ENCODE peak calls at places on chromosomes 6 and 20, in four cellular contexts. O is hepatocyte, T is SK-N-SH, H is H9. E is an unnamed sample. For H3K27me3, the result is how much of the 10 kb centered on the place peaks cover.

GRCh38 chr6:72650081-72650745 is 28.3 kb downstream of the KCNQ5 start:
- DNase-seq in H (no peak), T (no peak), O (no peak), E (no peak)

GRCh38 chr6:161429921-161430490 is 156.1 kb upstream of the AGPAT4 start:
- DNase-seq in O (no peak), T (no peak), H (no peak), E (no peak)

GRCh38 chr6:68638225-68638900 is 3.3 kb downstream of the ADGRB3 start:
- DNase-seq in O (peak), H (no peak), T (peak), E (no peak)

GRCh38 chr6:128216917-128217316 is 303.5 kb downstream of the PTPRK start:
- DNase-seq in O (no peak), H (no peak), T (no peak), E (no peak)

GRCh38 chr20:39025883-39026282 is 63.7 kb downstream of the DHX35 start:
- DNase-seq in T (no peak), H (no peak), O (no peak), E (no peak)

GRCh38 chr6:125749112-125749863 is at the start of gene HEY2:
- DNase-seq in H (peak), T (peak), O (peak), E (peak)

GRCh38 chr20:19497064-19497463 is 261.0 kb upstream of the RIN2 start:
- DNase-seq in T (no peak), O (no peak), H (no peak), E (no peak)

GRCh38 chr20:46351357-46352058 is 43.2 kb upstream of the CDH22 start:
- DNase-seq in T (no peak), H (no peak), O (no peak), E (no peak)

GRCh38 chr20:59141818-59142581 is 21.6 kb upstream of the ZNF831 start:
- DNase-seq in H (no peak), O (peak), T (no peak), E (no peak)

GRCh38 chr6:88166493-88166900 is 350 bp upstream of the CNR1 start:
- DNase-seq in T (peak), O (peak), H (no peak), E (no peak)

GRCh38 chr6:71509142-71509541 is 220.5 kb downstream of the OGFRL1 start:
- DNase-seq in O (no peak), T (no peak), H (no peak), E (no peak)

GRCh38 chr20:32354592-32355416 is 3.3 kb upstream of the ASXL1 start:
- DNase-seq in O (peak), T (no peak), H (no peak), E (no peak)

GRCh38 chr6:161631676-161632194 is 357.9 kb upstream of the AGPAT4 start:
- DNase-seq in T (peak), O (no peak), H (no peak), E (no peak)

GRCh38 chr6:18509871-18510643 is 122.9 kb downstream of the RNF144B start:
- DNase-seq in H (no peak), O (no peak), T (no peak), E (no peak)

GRCh38 chr6:43903739-43904290 is 133.8 kb downstream of the VEGFA start:
- DNase-seq in H (no peak), O (no peak), T (peak), E (no peak)

GRCh38 chr6:35014786-35015185 is 125.7 kb downstream of the ANKS1A start:
- DNase-seq in T (no peak), O (no peak), H (no peak), E (no peak)

GRCh38 chr20:1211954-1212497 is 8.8 kb downstream of the C20orf202 start:
- DNase-seq in O (no peak), H (no peak), T (no peak), E (no peak)

GRCh38 chr20:1214838-1215261 is 11.0 kb upstream of the RAD21L1 start:
- DNase-seq in H (no peak), O (no peak), T (no peak), E (no peak)

GRCh38 chr20:1210501-1210900 is 7.2 kb downstream of the C20orf202 start:
- DNase-seq in H (no peak), T (no peak), O (no peak), E (no peak)

GRCh38 chr20:1212607-1213396 is 9.5 kb downstream of the C20orf202 start:
- DNase-seq in H (peak), T (peak), O (peak), E (peak)

GRCh38 chr20:1215386-1216170 is 10.3 kb upstream of the RAD21L1 start:
- DNase-seq in H (no peak), T (no peak), O (no peak), E (no peak)
- H3K27me3 ChIP-seq in H (under half), T (under half), O (under half), E (under half)

GRCh38 chr20:1661542-1662299 is 4.1 kb upstream of the SIRPG start:
- DNase-seq in O (no peak), T (no peak), H (no peak), E (no peak)
- H3K27ac ChIP-seq in O (no peak), T (no peak), H (no peak), E (no peak)

DNA sequence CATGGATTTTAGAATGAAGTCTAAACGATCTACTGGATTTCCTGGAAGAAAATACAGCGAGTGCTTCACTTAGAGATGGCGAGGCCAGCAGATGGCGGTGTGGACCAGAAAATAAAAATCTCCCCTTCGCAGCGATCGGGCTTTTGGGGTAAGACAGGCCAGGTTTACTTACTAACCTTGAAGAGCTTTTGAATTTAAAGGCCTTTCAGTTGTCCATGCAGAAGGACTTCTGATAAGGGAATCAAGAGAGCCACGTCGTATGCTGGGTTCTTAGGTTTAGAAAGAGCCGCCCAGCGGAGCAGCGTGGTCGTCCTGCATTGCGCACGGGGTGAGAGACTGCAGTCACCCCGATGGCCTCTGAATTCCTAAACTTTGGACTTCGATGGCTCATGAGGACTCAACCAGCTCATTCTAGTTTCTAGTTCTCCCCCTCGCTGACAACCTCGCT is 125.2 kb upstream of the RALGAPA2 start:
- DNase-seq in H (peak), T (peak), O (peak), E (peak)
- H3K27me3 ChIP-seq in H (under half), T (under half), O (under half), E (under half)

GRCh38 chr6:104969108-104969507 is 12.2 kb downstream of the LIN28B start:
- DNase-seq in H (no peak), O (no peak), T (no peak), E (no peak)
- H3K27ac ChIP-seq in H (no peak), O (no peak), T (no peak), E (no peak)

DNA sequence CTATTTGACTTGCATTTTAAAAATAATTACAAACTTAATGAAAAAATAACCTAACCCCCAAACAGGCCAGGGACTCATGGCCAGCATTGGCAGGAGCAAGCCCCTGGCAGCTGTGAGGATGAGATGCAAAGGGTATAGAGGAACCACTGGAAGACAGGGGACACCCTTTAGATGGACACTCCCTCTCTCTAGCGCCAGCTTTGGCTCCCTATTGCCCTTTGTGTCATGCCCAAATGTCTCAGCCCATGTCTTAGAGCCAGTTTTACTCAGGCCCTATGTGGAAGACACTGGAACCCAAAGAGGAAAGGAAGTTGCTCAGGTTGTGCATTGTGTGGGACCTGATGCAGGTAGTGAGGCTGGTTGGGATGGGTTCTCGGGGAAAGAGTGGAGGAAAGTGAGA is 34.9 kb upstream of the RSPO4 start:
- DNase-seq in H (no peak), T (no peak), O (no peak), E (no peak)
- H3K27me3 ChIP-seq in H (under half), T (under half), O (under half), E (under half)

DNA sequence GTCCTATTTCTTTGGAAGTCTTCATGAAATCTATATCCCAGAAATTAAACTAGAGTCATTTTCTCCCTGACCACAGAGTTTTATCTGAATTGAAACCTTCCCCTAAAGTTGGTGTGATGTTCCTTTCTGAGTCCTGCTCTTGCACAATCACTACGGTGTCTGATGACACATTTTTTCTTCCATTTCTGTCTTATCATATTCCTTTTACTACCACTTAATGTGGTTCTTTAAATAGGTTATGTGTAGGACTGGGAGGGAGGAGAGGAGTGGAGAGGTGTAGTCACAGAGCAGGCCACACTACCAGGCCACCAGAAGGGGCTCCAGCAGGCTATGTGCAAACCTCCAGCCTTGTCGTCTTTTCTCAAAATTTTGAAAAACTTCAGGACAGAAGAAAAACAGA is 39.7 kb upstream of the ATXN1 start:
- DNase-seq in O (no peak), H (no peak), T (no peak), E (no peak)
- H3K27ac ChIP-seq in O (no peak), H (no peak), T (peak), E (no peak)

GRCh38 chr6:12614468-12614867 is 102.1 kb upstream of the PHACTR1 start:
- DNase-seq in O (no peak), H (no peak), T (no peak), E (no peak)

GRCh38 chr6:12608016-12608860 is 108.3 kb upstream of the PHACTR1 start:
- DNase-seq in O (no peak), H (no peak), T (no peak), E (no peak)

GRCh38 chr6:12613819-12614218 is 102.7 kb upstream of the PHACTR1 start:
- DNase-seq in H (no peak), O (no peak), T (no peak), E (no peak)

GRCh38 chr6:12608874-12609273 is 107.7 kb upstream of the PHACTR1 start:
- DNase-seq in O (no peak), T (no peak), H (no peak), E (no peak)

GRCh38 chr6:12610862-12611261 is 105.7 kb upstream of the PHACTR1 start:
- DNase-seq in O (no peak), T (no peak), H (no peak), E (no peak)
- H3K27me3 ChIP-seq in O (under half), T (under half), H (under half), E (under half)

GRCh38 chr20:33541074-33541473 is 51.2 kb downstream of the CBFA2T2 start:
- DNase-seq in O (no peak), H (no peak), T (no peak), E (no peak)

GRCh38 chr20:33540427-33540826 is 50.5 kb downstream of the CBFA2T2 start:
- DNase-seq in T (no peak), H (no peak), O (no peak), E (no peak)

GRCh38 chr20:33537608-33538007 is 47.7 kb downstream of the CBFA2T2 start:
- DNase-seq in O (no peak), T (no peak), H (no peak), E (no peak)

GRCh38 chr20:33541797-33542196 is 51.9 kb downstream of the CBFA2T2 start:
- DNase-seq in T (no peak), O (no peak), H (no peak), E (no peak)

GRCh38 chr20:33539129-33539528 is 49.2 kb downstream of the CBFA2T2 start:
- DNase-seq in O (no peak), T (no peak), H (no peak), E (no peak)
- H3K27ac ChIP-seq in O (peak), T (no peak), H (no peak), E (no peak)

GRCh38 chr6:108360919-108361311 is 66.1 kb downstream of the AFG1L start:
- DNase-seq in H (no peak), T (no peak), O (no peak), E (no peak)

GRCh38 chr6:108362455-108362854 is 67.6 kb downstream of the AFG1L start:
- DNase-seq in T (no peak), O (no peak), H (no peak), E (no peak)

GRCh38 chr6:108361312-108361932 is 66.6 kb downstream of the AFG1L start:
- DNase-seq in H (no peak), O (no peak), T (no peak), E (no peak)

GRCh38 chr6:108363113-108363512 is 68.3 kb downstream of the AFG1L start:
- DNase-seq in H (no peak), T (no peak), O (peak), E (no peak)

GRCh38 chr6:108359901-108360882 is 65.3 kb downstream of the AFG1L start:
- DNase-seq in O (no peak), H (no peak), T (no peak), E (no peak)
- H3K27me3 ChIP-seq in O (under half), H (under half), T (under half), E (under half)

E was measured in tibial nerve.